ENCODE peak calls at places on chromosome 20, in five cellular contexts. I, B, X, W and L are unnamed samples. For H3K27me3, the result is how much of the 10 kb centered on the place peaks cover.

GRCh38 chr20:22490287-22491187 is 93.8 kb downstream of the FOXA2 start:
- DNase-seq in I (no peak), B (no peak), X (no peak), W (peak), L (no peak)

GRCh38 chr20:8854566-8854965 is 214.3 kb upstream of the PLCB4 start:
- DNase-seq in W (peak), B (peak), X (peak), I (peak), L (no peak)

GRCh38 chr20:3237011-3237957 is 1.7 kb downstream of the SLC4A11 start:
- DNase-seq in X (no peak), I (no peak), W (no peak), B (no peak), L (no peak)

GRCh38 chr20:19812696-19813095 is 54.6 kb downstream of the RIN2 start:
- DNase-seq in I (no peak), W (no peak), X (no peak), B (no peak), L (no peak)

GRCh38 chr20:21251278-21251677 is 51.9 kb upstream of the XRN2 start:
- DNase-seq in W (no peak), I (no peak), B (no peak), X (no peak), L (no peak)

GRCh38 chr20:49426873-49427272 is 55.6 kb downstream of the KCNB1 start:
- DNase-seq in B (no peak), X (no peak), W (no peak), I (peak), L (no peak)

GRCh38 chr20:52972965-52973819 is 1.0 kb downstream of the TSHZ2 start:
- DNase-seq in B (no peak), W (peak), X (peak), I (no peak), L (no peak)

GRCh38 chr20:56801991-56802740 is 173.1 kb downstream of the TFAP2C start:
- DNase-seq in I (no peak), W (no peak), B (no peak), X (no peak), L (no peak)

GRCh38 chr20:25218109-25218486 is 22.6 kb downstream of the ENTPD6 start:
- DNase-seq in X (no peak), W (no peak), I (no peak), B (no peak), L (no peak)

GRCh38 chr20:56422131-56422823 is 10.2 kb downstream of the CASS4 start:
- DNase-seq in B (peak), X (no peak), I (peak), W (no peak), L (no peak)

DNA sequence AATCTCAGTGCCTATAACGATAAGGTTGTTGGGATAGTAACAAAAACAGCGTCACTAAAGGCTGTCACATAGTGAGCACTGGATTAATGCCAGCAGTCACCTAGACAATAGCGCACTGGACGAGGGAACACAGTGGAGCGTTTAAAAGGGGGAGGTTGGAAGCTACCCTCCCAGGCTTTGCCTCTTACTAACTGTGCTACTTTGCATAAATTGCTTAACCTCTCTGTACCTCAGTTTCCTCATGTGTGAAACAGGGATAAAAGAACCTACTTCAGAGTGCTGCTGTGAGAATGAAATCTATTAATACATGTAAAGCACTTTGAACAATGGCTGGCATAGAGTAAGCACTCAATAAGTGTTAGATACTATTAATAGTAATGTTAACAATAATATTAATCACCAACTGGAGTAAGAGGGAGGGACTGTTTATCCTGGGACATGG is 10.5 kb downstream of the BCL2L1 start:
- DNase-seq in X (no peak), W (peak), B (no peak), I (no peak), L (peak)
- H3K4me3 ChIP-seq in X (no peak), W (no peak), B (no peak), I (no peak), L (no peak)

GRCh38 chr20:38551056-38551626 is 29.9 kb upstream of the ADIG start:
- DNase-seq in X (no peak), I (no peak), W (no peak), B (no peak), L (no peak)
- H3K27me3 ChIP-seq in X (under half), I (under half), W (under half), B (under half), L (under half)

DNA sequence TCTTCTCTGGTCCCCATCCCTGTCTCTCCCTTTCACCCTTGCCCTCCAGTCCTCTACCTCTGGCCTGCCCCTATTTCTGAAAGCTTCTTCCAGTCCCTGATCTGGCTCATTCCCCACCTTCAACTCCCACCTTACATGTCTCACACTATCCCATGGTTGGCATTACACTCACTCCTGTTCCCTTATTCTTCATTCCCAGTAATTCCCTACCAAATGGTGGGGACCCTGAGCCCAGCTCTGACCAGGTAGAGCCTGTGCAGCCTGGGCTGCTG is 6.4 kb downstream of the TP53INP2 start:
- DNase-seq in X (no peak), I (no peak), B (no peak), W (no peak), L (no peak)
- H3K4me3 ChIP-seq in X (no peak), I (peak), B (peak), W (no peak), L (no peak)

DNA sequence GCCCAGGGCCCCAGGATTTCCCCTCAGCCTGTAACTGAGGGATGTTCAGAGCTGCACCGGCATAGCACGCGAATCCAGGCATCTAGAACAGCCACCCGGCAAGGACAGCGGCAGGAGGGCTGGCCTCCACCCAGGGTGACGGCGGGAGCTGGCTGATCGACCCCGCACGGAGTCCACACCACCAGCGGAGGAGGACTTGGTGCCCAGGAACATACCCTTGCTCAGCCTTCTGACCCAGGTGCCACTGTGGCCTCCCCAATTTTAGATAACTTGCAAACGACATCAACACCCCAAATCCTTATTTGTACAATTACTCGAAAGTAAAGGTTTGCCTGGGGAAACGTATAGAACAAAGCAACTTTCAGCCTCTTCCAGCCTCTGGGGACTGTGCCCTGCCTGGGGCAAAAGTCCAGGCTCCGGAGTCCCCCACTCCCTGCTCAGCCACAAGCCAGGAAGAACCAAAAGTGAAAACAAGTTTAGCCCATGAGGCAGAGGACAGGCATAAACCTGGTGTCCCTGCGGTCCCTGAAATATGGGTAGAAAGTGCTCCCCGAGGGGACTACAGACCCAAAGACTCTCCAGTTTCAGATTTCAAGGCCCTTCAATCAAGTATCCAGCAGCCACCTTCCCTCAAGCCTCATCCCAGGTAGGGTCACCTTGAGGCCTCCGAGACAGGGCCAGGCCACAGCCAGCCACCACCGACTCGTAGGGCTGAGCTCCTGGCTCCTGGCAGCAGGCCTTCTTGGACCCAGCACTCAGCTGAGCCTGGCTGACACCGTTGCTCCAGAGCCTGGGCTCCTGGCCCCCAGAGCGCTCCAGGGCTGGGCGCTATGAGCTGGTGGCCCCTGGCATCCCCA is 3.2 kb downstream of the GATA5 start:
- DNase-seq in W (no peak), B (no peak), I (no peak), X (no peak), L (no peak)
- H3K27me3 ChIP-seq in W (under half), B (half or more), I (under half), X (under half), L (under half)

GRCh38 chr20:1286267-1287036 is 20.4 kb downstream of the SNPH start:
- DNase-seq in B (no peak), I (no peak), X (no peak), W (no peak), L (no peak)
- H3K4me3 ChIP-seq in B (no peak), I (no peak), X (no peak), W (no peak), L (no peak)

DNA sequence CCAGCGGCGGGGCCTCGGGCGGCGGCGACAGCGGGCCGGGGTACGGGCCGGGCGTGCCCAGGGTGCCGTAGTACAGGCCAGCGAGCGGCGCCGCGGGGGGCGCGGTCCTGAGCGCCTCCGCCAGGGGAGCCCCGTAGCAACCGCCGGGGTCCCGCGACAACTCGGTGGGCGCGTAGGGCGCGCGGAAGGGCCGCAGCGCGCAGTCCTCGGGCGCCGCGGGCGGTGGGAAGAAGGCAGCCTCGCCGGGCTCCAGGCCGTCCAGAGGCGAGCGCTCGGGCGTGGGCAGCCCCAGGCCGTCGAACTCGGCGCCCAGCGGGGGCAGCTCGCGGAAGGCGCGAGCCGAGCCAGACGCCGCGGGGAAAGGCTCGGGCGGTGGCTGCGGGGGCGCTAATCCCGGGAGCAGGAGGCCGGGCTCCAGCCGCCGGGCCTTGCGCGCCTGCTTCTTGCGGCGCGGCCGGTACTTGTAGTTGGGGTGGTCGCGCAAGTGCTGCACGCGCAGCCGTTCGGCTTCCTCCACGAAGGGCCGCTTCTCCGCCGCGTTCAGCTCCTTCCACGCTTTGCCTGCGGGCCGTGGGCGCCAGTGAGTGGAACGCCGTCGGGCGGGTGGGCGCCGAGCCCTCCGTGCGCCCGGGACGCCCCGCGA is 916 bp downstream of the SOX18 start:
- DNase-seq in I (no peak), W (no peak), X (no peak), B (no peak), L (no peak)
- H3K27me3 ChIP-seq in I (under half), W (under half), X (under half), B (half or more), L (under half)

DNA sequence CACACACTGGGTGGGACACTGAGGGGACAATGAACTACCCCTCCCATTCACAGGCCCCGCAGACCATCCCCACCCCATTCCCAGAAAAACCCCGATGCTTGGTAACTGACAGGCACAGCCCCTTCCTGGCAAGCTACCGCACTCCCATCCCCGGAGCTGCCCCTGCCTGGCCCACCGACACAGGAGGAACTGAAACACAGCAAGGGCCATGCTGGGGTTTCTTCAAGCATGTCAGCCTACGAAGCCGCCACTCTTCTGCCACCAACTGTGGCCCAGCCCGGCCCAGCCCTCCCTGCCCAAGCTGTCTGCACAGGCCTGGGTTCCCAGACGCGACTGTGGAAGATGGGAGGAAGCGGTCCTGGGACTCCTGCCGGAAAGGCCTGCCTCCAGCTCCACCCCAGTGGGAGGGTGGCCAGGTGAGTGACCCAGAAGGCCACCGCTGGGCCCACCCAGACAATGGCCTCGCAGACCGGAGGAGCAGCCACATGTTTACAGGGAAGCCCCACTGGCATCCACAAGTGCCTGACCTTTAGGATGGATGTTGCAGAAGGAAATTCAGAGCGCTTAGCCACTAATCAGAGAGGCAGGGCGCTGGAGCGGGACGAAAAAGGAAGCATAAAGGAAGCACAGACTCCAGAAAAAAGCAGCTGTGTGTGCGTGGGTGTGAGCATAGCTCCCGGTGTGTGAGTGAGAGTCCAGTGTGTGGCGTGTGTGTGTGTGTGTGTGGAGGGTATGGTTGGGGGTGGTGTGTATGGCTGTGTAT is 91.5 kb downstream of the PRND start:
- DNase-seq in W (peak), X (peak), I (no peak), B (no peak), L (no peak)
- H3K4me3 ChIP-seq in W (no peak), X (no peak), I (no peak), B (no peak), L (peak)

GRCh38 chr20:62586799-62587198 is 55.5 kb upstream of the SLCO4A1 start:
- DNase-seq in W (no peak), I (no peak), B (no peak), X (no peak), L (no peak)
- H3K27me3 ChIP-seq in W (under half), I (under half), B (under half), X (under half), L (under half)